ENCODE peak calls at places on chromosome 1, in eight cellular contexts. K, J, A, X, P, Y, S and B are unnamed samples.

GRCh38 chr1:151693057-151693651 is 23.4 kb downstream of the CELF3 start:
- DNase-seq in J (no peak), K (no peak), Y (peak; percentile 62), S (peak; percentile 16), X (no peak), A (no peak), P (peak; percentile 36), B (peak; percentile 66)

GRCh38 chr1:6198646-6199297 is 623 bp downstream of the RPL22 start:
- DNase-seq in S (no peak), K (no peak), A (no peak), Y (no peak), J (no peak), X (peak; percentile 25), P (peak; percentile 41), B (peak; percentile 46)

GRCh38 chr1:157715736-157716135 is 15.2 kb upstream of the FCRL3 start:
- DNase-seq in S (no peak), J (no peak), A (no peak), Y (no peak), P (no peak), X (no peak), K (no peak), B (no peak)

GRCh38 chr1:110687244-110687643 is 12.5 kb upstream of the KCNA3 start:
- DNase-seq in S (no peak), X (no peak), Y (peak; percentile 54), P (no peak), J (no peak), A (no peak), K (no peak), B (no peak)

GRCh38 chr1:25484533-25484932 is 53.8 kb downstream of the MACO1 start:
- DNase-seq in Y (no peak), P (no peak), J (no peak), K (no peak), X (no peak), A (no peak), S (no peak), B (no peak)

GRCh38 chr1:77636864-77637263 is 45.6 kb downstream of the ZZZ3 start:
- DNase-seq in A (no peak), S (no peak), K (no peak), X (no peak), J (no peak), P (no peak), Y (no peak), B (no peak)

GRCh38 chr1:218361298-218362065 is 16.3 kb downstream of the TGFB2 start:
- DNase-seq in X (no peak), J (no peak), S (no peak), K (no peak), Y (peak; percentile 79), P (no peak), A (no peak), B (peak; percentile 84)

GRCh38 chr1:38719880-38720279 is 139.7 kb downstream of the RRAGC start:
- DNase-seq in P (no peak), A (no peak), J (no peak), X (no peak), K (no peak), Y (no peak), S (no peak), B (no peak)

GRCh38 chr1:245888809-245889208 is 618.3 kb downstream of the SMYD3 start:
- DNase-seq in K (no peak), A (no peak), J (no peak), Y (peak; percentile 66), S (no peak), P (peak; percentile 51), X (no peak), B (peak; percentile 68)

GRCh38 chr1:20449736-20450311 is 36.2 kb downstream of the CAMK2N1 start:
- DNase-seq in A (no peak), X (no peak), J (no peak), K (no peak), S (no peak), P (no peak), Y (peak; percentile 15), B (no peak)